ENCODE peak calls at places on chromosomes 4 and X, in five cellular contexts. P, E, B, G and A are unnamed samples.

GRCh38 chr4:42761804-42762203 is 104.9 kb upstream of the ATP8A1 start:
- DNase-seq in E (no peak), G (no peak), B (no peak), P (no peak), A (no peak)

GRCh38 chr4:151468715-151469696 is 60.0 kb downstream of the FHIP1A start:
- DNase-seq in P (no peak), G (no peak), B (no peak), E (no peak), A (no peak)

GRCh38 chr4:73230865-73231517 is 27.6 kb downstream of the ANKRD17 start:
- DNase-seq in G (no peak), B (no peak), E (no peak), P (no peak), A (no peak)

GRCh38 chrX:124435616-124436015 is 89.3 kb downstream of the SH2D1A start:
- DNase-seq in G (no peak), B (no peak), E (no peak), P (no peak), A (no peak)

GRCh38 chr4:80263541-80264351 is 2.7 kb upstream of the FGF5 start:
- DNase-seq in G (no peak), E (no peak), B (no peak), P (no peak), A (no peak)

GRCh38 chr4:15729910-15730533 is 27.2 kb downstream of the BST1 start:
- DNase-seq in E (no peak), B (peak; percentile 21), G (peak; percentile 32), P (no peak), A (peak; percentile 55)

GRCh38 chr4:148563684-148564083 is 121.5 kb upstream of the NR3C2 start:
- DNase-seq in G (no peak), B (no peak), E (no peak), P (no peak), A (no peak)

GRCh38 chr4:78691971-78692814 is 84.0 kb upstream of the BMP2K start:
- DNase-seq in G (no peak), P (no peak), E (no peak), B (no peak), A (peak; percentile 47)

GRCh38 chrX:1521459-1521956 is 15.5 kb downstream of the P2RY8 start:
- DNase-seq in G (peak; percentile 71), B (peak; percentile 21), P (no peak), E (no peak), A (peak; percentile 92)

GRCh38 chrX:150940844-150941495 is 42.2 kb upstream of the HMGB3 start:
- DNase-seq in B (no peak), G (no peak), E (no peak), P (no peak), A (no peak)

GRCh38 chr4:153513596-153513995 is 47.4 kb downstream of the TMEM131L start:
- DNase-seq in P (no peak), E (no peak), G (no peak), B (no peak), A (no peak)

GRCh38 chr4:104394409-104394813 is 100.3 kb downstream of the CXXC4 start:
- DNase-seq in G (no peak), B (no peak), E (no peak), P (no peak), A (no peak)

GRCh38 chr4:158670975-158671664 is 567 bp downstream of the C4orf46 start:
- DNase-seq in P (peak; percentile 55), B (peak; percentile 28), E (peak; percentile 74), G (peak; percentile 70), A (peak; percentile 72)

GRCh38 chr4:52038109-52038912 is at the start of gene SGCB:
- DNase-seq in B (peak; percentile 63), E (peak; percentile 60), P (peak; percentile 60), G (peak; percentile 60), A (peak; percentile 67)

GRCh38 chr4:59553739-59554126 is 1646.4 kb upstream of the ADGRL3 start:
- DNase-seq in G (no peak), B (no peak), P (no peak), E (no peak), A (no peak)

GRCh38 chrX:104707042-104707441 is 141.0 kb downstream of the IL1RAPL2 start:
- DNase-seq in G (no peak), B (no peak), P (no peak), E (no peak), A (no peak)

GRCh38 chr4:54940996-54941395 is 184.4 kb downstream of the KDR start:
- DNase-seq in P (no peak), B (peak; percentile 16), E (no peak), G (peak; percentile 65), A (no peak)

GRCh38 chr4:40150932-40151331 is 45.9 kb upstream of the RHOH start:
- DNase-seq in B (no peak), G (no peak), P (no peak), E (no peak), A (no peak)

GRCh38 chr4:45650545-45650944 is 473.3 kb downstream of the GABRG1 start:
- DNase-seq in E (no peak), P (no peak), G (no peak), B (no peak), A (no peak)

GRCh38 chr4:184955636-184956035 is 62.7 kb upstream of the HELT start:
- DNase-seq in E (no peak), P (no peak), B (no peak), G (no peak), A (no peak)

GRCh38 chr4:175705407-175705806 is 106.7 kb downstream of the GPM6A start:
- DNase-seq in G (no peak), P (no peak), E (no peak), B (no peak), A (no peak)

GRCh38 chrX:154000051-154000450 is 19.7 kb downstream of the IRAK1 start:
- DNase-seq in B (no peak), E (no peak), G (no peak), P (no peak), A (no peak)

GRCh38 chrX:9865804-9866471 is 79.7 kb downstream of the SHROOM2 start:
- DNase-seq in P (peak; percentile 5), E (no peak), B (no peak), G (no peak), A (no peak)

GRCh38 chrX:64191281-64192010 is 14.1 kb downstream of the AMER1 start:
- DNase-seq in E (no peak), G (no peak), P (no peak), B (no peak), A (no peak)

GRCh38 chr4:186621959-186622553 is 66.7 kb upstream of the MTNR1A start:
- DNase-seq in G (no peak), E (no peak), B (no peak), P (no peak), A (no peak)

GRCh38 chrX:68723491-68724155 is 76.2 kb downstream of the STARD8 start:
- DNase-seq in E (no peak), G (no peak), P (no peak), B (no peak), A (no peak)

GRCh38 chr4:79759793-79760192 is 313.2 kb downstream of the ANTXR2 start:
- DNase-seq in E (no peak), B (no peak), P (no peak), G (no peak), A (no peak)

GRCh38 chr4:25308761-25309160 is 3.8 kb upstream of the ZCCHC4 start:
- DNase-seq in B (no peak), G (no peak), P (no peak), E (no peak), A (no peak)

GRCh38 chr4:41142946-41143720 is 71.2 kb downstream of the APBB2 start:
- DNase-seq in G (no peak), P (no peak), E (peak; percentile 31), B (no peak), A (no peak)

GRCh38 chr4:82591592-82591991 is 29.8 kb upstream of the TMEM150C start:
- DNase-seq in P (no peak), G (no peak), B (no peak), E (no peak), A (no peak)

GRCh38 chr4:78954048-78954666 is 14.9 kb upstream of the PAQR3 start:
- DNase-seq in P (no peak), E (no peak), B (no peak), G (no peak), A (no peak)

GRCh38 chrX:46582964-46583363 is 9.4 kb downstream of the CHST7 start:
- DNase-seq in E (no peak), P (no peak), B (no peak), G (no peak), A (no peak)

GRCh38 chr4:56937262-56937661 is 29.6 kb downstream of the REST start:
- DNase-seq in G (no peak), E (no peak), P (no peak), B (no peak), A (no peak)